ENCODE peak calls at places on chromosomes 2 and 18, in nine cellular contexts. One of them, this sample, is unnamed.

GRCh38 chr2:158464426-158465281 is 7.9 kb downstream of the PKP4 start:
- DNase-seq in foreskin fibroblast: no peak
- DNase-seq in stomach: no peak
- DNase-seq in mucosa of descending colon: no peak
- DNase-seq in WERI-Rb-1: no peak
- DNase-seq in retinal pigment epithelial cell: no peak
- DNase-seq in cardiac fibroblast: peak; percentile 35
- DNase-seq in HepG2: peak; percentile 40
- DNase-seq in fibroblast of the aortic adventitia: peak; percentile 43
- DNase-seq in this sample: no peak

GRCh38 chr2:128692895-128693519 is 374.3 kb upstream of the HS6ST1 start:
- DNase-seq in foreskin fibroblast: no peak
- DNase-seq in stomach: no peak
- DNase-seq in mucosa of descending colon: no peak
- DNase-seq in WERI-Rb-1: no peak
- DNase-seq in retinal pigment epithelial cell: no peak
- DNase-seq in cardiac fibroblast: no peak
- DNase-seq in HepG2: no peak
- DNase-seq in fibroblast of the aortic adventitia: no peak
- DNase-seq in this sample: no peak

GRCh38 chr2:112483821-112484220 is 1.9 kb downstream of the TTL start:
- DNase-seq in foreskin fibroblast: no peak
- DNase-seq in stomach: no peak
- DNase-seq in mucosa of descending colon: peak; percentile 48
- DNase-seq in WERI-Rb-1: no peak
- DNase-seq in retinal pigment epithelial cell: no peak
- DNase-seq in cardiac fibroblast: no peak
- DNase-seq in HepG2: no peak
- DNase-seq in fibroblast of the aortic adventitia: no peak
- DNase-seq in this sample: no peak

GRCh38 chr18:75183524-75183923 is 25.4 kb downstream of the PTGR3 start:
- DNase-seq in foreskin fibroblast: no peak
- DNase-seq in stomach: no peak
- DNase-seq in mucosa of descending colon: no peak
- DNase-seq in WERI-Rb-1: no peak
- DNase-seq in retinal pigment epithelial cell: no peak
- DNase-seq in cardiac fibroblast: no peak
- DNase-seq in HepG2: no peak
- DNase-seq in fibroblast of the aortic adventitia: no peak
- DNase-seq in this sample: no peak

GRCh38 chr2:46173636-46174253 is 123.5 kb upstream of the EPAS1 start:
- DNase-seq in foreskin fibroblast: no peak
- DNase-seq in stomach: no peak
- DNase-seq in mucosa of descending colon: no peak
- DNase-seq in WERI-Rb-1: no peak
- DNase-seq in retinal pigment epithelial cell: no peak
- DNase-seq in cardiac fibroblast: no peak
- DNase-seq in HepG2: peak; percentile 88
- DNase-seq in fibroblast of the aortic adventitia: no peak
- DNase-seq in this sample: no peak

GRCh38 chr18:7152485-7152884 is 34.9 kb upstream of the LAMA1 start:
- DNase-seq in foreskin fibroblast: no peak
- DNase-seq in stomach: no peak
- DNase-seq in mucosa of descending colon: no peak
- DNase-seq in WERI-Rb-1: no peak
- DNase-seq in retinal pigment epithelial cell: no peak
- DNase-seq in cardiac fibroblast: peak; percentile 23
- DNase-seq in HepG2: no peak
- DNase-seq in fibroblast of the aortic adventitia: no peak
- DNase-seq in this sample: no peak

GRCh38 chr18:76992226-76993084 is 140.1 kb downstream of the MBP start:
- DNase-seq in foreskin fibroblast: no peak
- DNase-seq in stomach: no peak
- DNase-seq in mucosa of descending colon: no peak
- DNase-seq in WERI-Rb-1: peak; percentile 70
- DNase-seq in retinal pigment epithelial cell: no peak
- DNase-seq in cardiac fibroblast: no peak
- DNase-seq in HepG2: no peak
- DNase-seq in fibroblast of the aortic adventitia: no peak
- DNase-seq in this sample: no peak

GRCh38 chr2:38092196-38092902 is 16.4 kb upstream of the CYP1B1 start:
- DNase-seq in foreskin fibroblast: no peak
- DNase-seq in stomach: no peak
- DNase-seq in mucosa of descending colon: no peak
- DNase-seq in WERI-Rb-1: no peak
- DNase-seq in retinal pigment epithelial cell: no peak
- DNase-seq in cardiac fibroblast: peak; percentile 88
- DNase-seq in HepG2: no peak
- DNase-seq in fibroblast of the aortic adventitia: peak; percentile 98
- DNase-seq in this sample: no peak

GRCh38 chr2:32289165-32290054 is 11.7 kb downstream of the YIPF4 start:
- DNase-seq in foreskin fibroblast: peak; percentile 57
- DNase-seq in stomach: no peak
- DNase-seq in mucosa of descending colon: peak; percentile 29
- DNase-seq in WERI-Rb-1: no peak
- DNase-seq in retinal pigment epithelial cell: peak; percentile 57
- DNase-seq in cardiac fibroblast: peak; percentile 62
- DNase-seq in HepG2: peak; percentile 80
- DNase-seq in fibroblast of the aortic adventitia: peak; percentile 82
- DNase-seq in this sample: no peak

GRCh38 chr18:24602156-24602555 is 141.7 kb downstream of the HRH4 start:
- DNase-seq in foreskin fibroblast: no peak
- DNase-seq in stomach: no peak
- DNase-seq in mucosa of descending colon: no peak
- DNase-seq in WERI-Rb-1: no peak
- DNase-seq in retinal pigment epithelial cell: no peak
- DNase-seq in cardiac fibroblast: no peak
- DNase-seq in HepG2: no peak
- DNase-seq in fibroblast of the aortic adventitia: no peak
- DNase-seq in this sample: no peak

GRCh38 chr18:77108001-77108692 is 24.4 kb downstream of the MBP start:
- DNase-seq in foreskin fibroblast: peak; percentile 92
- DNase-seq in stomach: no peak
- DNase-seq in mucosa of descending colon: peak; percentile 64
- DNase-seq in WERI-Rb-1: peak; percentile 70
- DNase-seq in retinal pigment epithelial cell: peak; percentile 75
- DNase-seq in cardiac fibroblast: peak; percentile 90
- DNase-seq in HepG2: no peak
- DNase-seq in fibroblast of the aortic adventitia: peak; percentile 95
- DNase-seq in this sample: no peak

GRCh38 chr2:96404446-96405373 is 69.1 kb downstream of the NCAPH start:
- DNase-seq in foreskin fibroblast: no peak
- DNase-seq in stomach: peak; percentile 74
- DNase-seq in mucosa of descending colon: peak; percentile 54
- DNase-seq in WERI-Rb-1: no peak
- DNase-seq in retinal pigment epithelial cell: no peak
- DNase-seq in cardiac fibroblast: no peak
- DNase-seq in HepG2: no peak
- DNase-seq in fibroblast of the aortic adventitia: peak; percentile 4
- DNase-seq in this sample: no peak

GRCh38 chr2:240995041-240995960 is 3.1 kb upstream of the SNED1 start:
- DNase-seq in foreskin fibroblast: no peak
- DNase-seq in stomach: no peak
- DNase-seq in mucosa of descending colon: no peak
- DNase-seq in WERI-Rb-1: no peak
- DNase-seq in retinal pigment epithelial cell: no peak
- DNase-seq in cardiac fibroblast: no peak
- DNase-seq in HepG2: no peak
- DNase-seq in fibroblast of the aortic adventitia: no peak
- DNase-seq in this sample: no peak

GRCh38 chr2:237682901-237683670 is 55.7 kb downstream of the LRRFIP1 start:
- DNase-seq in foreskin fibroblast: no peak
- DNase-seq in stomach: no peak
- DNase-seq in mucosa of descending colon: peak; percentile 80
- DNase-seq in WERI-Rb-1: no peak
- DNase-seq in retinal pigment epithelial cell: no peak
- DNase-seq in cardiac fibroblast: no peak
- DNase-seq in HepG2: peak; percentile 46
- DNase-seq in fibroblast of the aortic adventitia: no peak
- DNase-seq in this sample: no peak

GRCh38 chr18:26424428-26425147 is 123.8 kb downstream of the KCTD1 start:
- DNase-seq in foreskin fibroblast: no peak
- DNase-seq in stomach: no peak
- DNase-seq in mucosa of descending colon: no peak
- DNase-seq in WERI-Rb-1: no peak
- DNase-seq in retinal pigment epithelial cell: no peak
- DNase-seq in cardiac fibroblast: no peak
- DNase-seq in HepG2: no peak
- DNase-seq in fibroblast of the aortic adventitia: no peak
- DNase-seq in this sample: no peak

GRCh38 chr2:135637456-135638087 is 104.1 kb upstream of the UBXN4 start:
- DNase-seq in foreskin fibroblast: no peak
- DNase-seq in stomach: no peak
- DNase-seq in mucosa of descending colon: no peak
- DNase-seq in WERI-Rb-1: no peak
- DNase-seq in retinal pigment epithelial cell: no peak
- DNase-seq in cardiac fibroblast: no peak
- DNase-seq in HepG2: no peak
- DNase-seq in fibroblast of the aortic adventitia: no peak
- DNase-seq in this sample: no peak

GRCh38 chr2:233386382-233387041 is 32.2 kb downstream of the DGKD start:
- DNase-seq in foreskin fibroblast: no peak
- DNase-seq in stomach: no peak
- DNase-seq in mucosa of descending colon: no peak
- DNase-seq in WERI-Rb-1: no peak
- DNase-seq in retinal pigment epithelial cell: peak; percentile 89
- DNase-seq in cardiac fibroblast: peak; percentile 80
- DNase-seq in HepG2: no peak
- DNase-seq in fibroblast of the aortic adventitia: peak; percentile 74
- DNase-seq in this sample: no peak

GRCh38 chr2:42809131-42809875 is 16.9 kb upstream of the HAAO start:
- DNase-seq in foreskin fibroblast: no peak
- DNase-seq in stomach: no peak
- DNase-seq in mucosa of descending colon: peak; percentile 53
- DNase-seq in WERI-Rb-1: no peak
- DNase-seq in retinal pigment epithelial cell: no peak
- DNase-seq in cardiac fibroblast: no peak
- DNase-seq in HepG2: no peak
- DNase-seq in fibroblast of the aortic adventitia: no peak
- DNase-seq in this sample: no peak

GRCh38 chr2:179331066-179331465 is 66.4 kb upstream of the SESTD1 start:
- DNase-seq in foreskin fibroblast: no peak
- DNase-seq in stomach: no peak
- DNase-seq in mucosa of descending colon: no peak
- DNase-seq in WERI-Rb-1: no peak
- DNase-seq in retinal pigment epithelial cell: no peak
- DNase-seq in cardiac fibroblast: no peak
- DNase-seq in HepG2: no peak
- DNase-seq in fibroblast of the aortic adventitia: no peak
- DNase-seq in this sample: no peak

GRCh38 chr2:66105354-66105753 is 329.6 kb upstream of the MEIS1 start:
- DNase-seq in foreskin fibroblast: no peak
- DNase-seq in stomach: no peak
- DNase-seq in mucosa of descending colon: no peak
- DNase-seq in WERI-Rb-1: no peak
- DNase-seq in retinal pigment epithelial cell: no peak
- DNase-seq in cardiac fibroblast: no peak
- DNase-seq in HepG2: no peak
- DNase-seq in fibroblast of the aortic adventitia: no peak
- DNase-seq in this sample: no peak

GRCh38 chr18:269480-270090 is 1.7 kb upstream of the THOC1 start:
- DNase-seq in foreskin fibroblast: no peak
- DNase-seq in stomach: no peak
- DNase-seq in mucosa of descending colon: no peak
- DNase-seq in WERI-Rb-1: no peak
- DNase-seq in retinal pigment epithelial cell: no peak
- DNase-seq in cardiac fibroblast: no peak
- DNase-seq in HepG2: peak; percentile 50
- DNase-seq in fibroblast of the aortic adventitia: no peak
- DNase-seq in this sample: no peak
- H3K4me3 ChIP-seq in foreskin fibroblast: no peak overlapping the region
- H3K4me3 ChIP-seq in stomach: peak overlapping the region; percentile 81
- H3K4me3 ChIP-seq in mucosa of descending colon: no peak overlapping the region
- H3K4me3 ChIP-seq in WERI-Rb-1: no peak overlapping the region
- H3K4me3 ChIP-seq in retinal pigment epithelial cell: no peak overlapping the region
- H3K4me3 ChIP-seq in cardiac fibroblast: no peak overlapping the region
- H3K4me3 ChIP-seq in HepG2: peak overlapping the region; percentile 100
- H3K4me3 ChIP-seq in fibroblast of the aortic adventitia: no peak overlapping the region
- H3K4me3 ChIP-seq in this sample: no peak overlapping the region

GRCh38 chr2:41496908-41497307 is 550.9 kb upstream of the PKDCC start:
- DNase-seq in foreskin fibroblast: no peak
- DNase-seq in stomach: no peak
- DNase-seq in mucosa of descending colon: no peak
- DNase-seq in WERI-Rb-1: no peak
- DNase-seq in retinal pigment epithelial cell: no peak
- DNase-seq in cardiac fibroblast: no peak
- DNase-seq in HepG2: no peak
- DNase-seq in fibroblast of the aortic adventitia: no peak
- DNase-seq in this sample: peak; percentile 16
- TF ChIP-seq CTCF in foreskin fibroblast: no peak
- TF ChIP-seq CTCF in stomach: no peak
- TF ChIP-seq CTCF in mucosa of descending colon: no peak
- TF ChIP-seq CTCF in WERI-Rb-1: no peak
- TF ChIP-seq CTCF in retinal pigment epithelial cell: peak; percentile 17
- TF ChIP-seq CTCF in cardiac fibroblast: peak; percentile 41
- TF ChIP-seq CTCF in HepG2: no peak
- TF ChIP-seq CTCF in fibroblast of the aortic adventitia: no peak
- TF ChIP-seq CTCF in this sample: peak; percentile 68

GRCh38 chr2:174949988-174950687 is 55.0 kb downstream of the CHN1 start:
- DNase-seq in foreskin fibroblast: no peak
- DNase-seq in stomach: no peak
- DNase-seq in mucosa of descending colon: no peak
- DNase-seq in WERI-Rb-1: no peak
- DNase-seq in retinal pigment epithelial cell: no peak
- DNase-seq in cardiac fibroblast: no peak
- DNase-seq in HepG2: no peak
- DNase-seq in fibroblast of the aortic adventitia: no peak
- DNase-seq in this sample: no peak
- H3K4me3 ChIP-seq in foreskin fibroblast: no peak overlapping the region
- H3K4me3 ChIP-seq in stomach: no peak overlapping the region
- H3K4me3 ChIP-seq in mucosa of descending colon: no peak overlapping the region
- H3K4me3 ChIP-seq in WERI-Rb-1: no peak overlapping the region
- H3K4me3 ChIP-seq in retinal pigment epithelial cell: no peak overlapping the region
- H3K4me3 ChIP-seq in cardiac fibroblast: no peak overlapping the region
- H3K4me3 ChIP-seq in HepG2: no peak overlapping the region
- H3K4me3 ChIP-seq in fibroblast of the aortic adventitia: no peak overlapping the region
- H3K4me3 ChIP-seq in this sample: no peak overlapping the region

GRCh38 chr2:22995576-22995975 is 389.4 kb upstream of the KLHL29 start:
- DNase-seq in foreskin fibroblast: no peak
- DNase-seq in stomach: no peak
- DNase-seq in mucosa of descending colon: no peak
- DNase-seq in WERI-Rb-1: peak; percentile 93
- DNase-seq in retinal pigment epithelial cell: no peak
- DNase-seq in cardiac fibroblast: no peak
- DNase-seq in HepG2: no peak
- DNase-seq in fibroblast of the aortic adventitia: no peak
- DNase-seq in this sample: peak; percentile 38

GRCh38 chr2:22992446-22992845 is 392.5 kb upstream of the KLHL29 start:
- DNase-seq in foreskin fibroblast: no peak
- DNase-seq in stomach: no peak
- DNase-seq in mucosa of descending colon: no peak
- DNase-seq in WERI-Rb-1: no peak
- DNase-seq in retinal pigment epithelial cell: no peak
- DNase-seq in cardiac fibroblast: no peak
- DNase-seq in HepG2: no peak
- DNase-seq in fibroblast of the aortic adventitia: no peak
- DNase-seq in this sample: no peak

DNA sequence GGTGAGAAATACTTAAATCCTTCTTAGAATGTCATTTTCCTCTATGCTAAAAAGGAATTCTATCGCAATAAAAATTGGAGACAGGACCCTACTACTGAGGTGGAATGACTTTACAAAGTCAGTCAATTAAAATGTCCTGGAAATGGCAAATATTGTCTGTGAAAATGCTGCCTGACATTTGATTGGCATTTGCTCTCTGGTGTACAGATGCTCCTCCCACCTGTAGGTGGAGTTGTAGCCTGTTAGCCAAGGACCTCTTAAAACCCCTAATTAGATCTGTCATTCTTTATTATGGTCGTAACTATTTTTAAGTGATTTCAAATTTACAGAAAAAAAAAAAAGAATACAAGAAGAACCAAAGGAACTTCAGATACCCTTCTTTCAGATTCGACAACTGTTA is 393.1 kb upstream of the KLHL29 start:
- DNase-seq in foreskin fibroblast: no peak
- DNase-seq in stomach: no peak
- DNase-seq in mucosa of descending colon: no peak
- DNase-seq in WERI-Rb-1: no peak
- DNase-seq in retinal pigment epithelial cell: no peak
- DNase-seq in cardiac fibroblast: no peak
- DNase-seq in HepG2: no peak
- DNase-seq in fibroblast of the aortic adventitia: no peak
- DNase-seq in this sample: no peak
- TF ChIP-seq CTCF in foreskin fibroblast: no peak
- TF ChIP-seq CTCF in stomach: no peak
- TF ChIP-seq CTCF in mucosa of descending colon: no peak
- TF ChIP-seq CTCF in WERI-Rb-1: peak; percentile 19
- TF ChIP-seq CTCF in retinal pigment epithelial cell: peak; percentile 15
- TF ChIP-seq CTCF in cardiac fibroblast: no peak
- TF ChIP-seq CTCF in HepG2: no peak
- TF ChIP-seq CTCF in fibroblast of the aortic adventitia: no peak
- TF ChIP-seq CTCF in this sample: peak; percentile 52

This sample was measured in BE2C.